ENCODE peak calls at places on chromosome 17, in seven cellular contexts. One of them, this sample, is unnamed.

GRCh38 chr17:17613708-17614114 is 22.2 kb upstream of the PEMT start:
- DNase-seq in amniotic stem cell: peak; percentile 6
- DNase-seq in stromal cell of bone marrow: peak; percentile 56
- DNase-seq in AML-193: peak; percentile 37
- DNase-seq in activated CD8-positive, alpha-beta T cell treated with anti-CD3 and anti-CD28 coated beads, Interleukin-2, amount 10 ng/mL, durations not matched to agents 7 days and 5 days: peak; percentile 71
- DNase-seq in HEK293T: peak; percentile 79
- DNase-seq in stimulated activated CD8-positive, alpha-beta memory T cell treated with anti-CD3 and anti-CD28 coated beads, Interleukin-7, amount 100 ng/mL, for 1 hour: peak; percentile 11
- DNase-seq in this sample: peak; percentile 41

GRCh38 chr17:68011199-68011665 is 15.0 kb upstream of the C17orf58 start:
- DNase-seq in amniotic stem cell: no peak
- DNase-seq in stromal cell of bone marrow: no peak
- DNase-seq in AML-193: peak; percentile 73
- DNase-seq in HEK293T: peak; percentile 67
- DNase-seq in activated CD8-positive, alpha-beta T cell treated with anti-CD3 and anti-CD28 coated beads, Interleukin-2, amount 10 ng/mL, durations not matched to agents 7 days and 5 days: peak; percentile 76
- DNase-seq in stimulated activated CD8-positive, alpha-beta memory T cell treated with anti-CD3 and anti-CD28 coated beads, Interleukin-7, amount 100 ng/mL, for 1 hour: peak; percentile 37
- DNase-seq in this sample: no peak

GRCh38 chr17:77675816-77676799 is 282.4 kb upstream of the TNRC6C start:
- DNase-seq in activated CD8-positive, alpha-beta T cell treated with anti-CD3 and anti-CD28 coated beads, Interleukin-2, amount 10 ng/mL, durations not matched to agents 7 days and 5 days: no peak
- DNase-seq in stromal cell of bone marrow: no peak
- DNase-seq in AML-193: no peak
- DNase-seq in amniotic stem cell: no peak
- DNase-seq in stimulated activated CD8-positive, alpha-beta memory T cell treated with anti-CD3 and anti-CD28 coated beads, Interleukin-7, amount 100 ng/mL, for 1 hour: no peak
- DNase-seq in HEK293T: no peak
- DNase-seq in this sample: no peak

GRCh38 chr17:29567362-29568330 is 809 bp upstream of the ABHD15 start:
- DNase-seq in AML-193: peak; percentile 48
- DNase-seq in activated CD8-positive, alpha-beta T cell treated with anti-CD3 and anti-CD28 coated beads, Interleukin-2, amount 10 ng/mL, durations not matched to agents 7 days and 5 days: peak; percentile 87
- DNase-seq in stimulated activated CD8-positive, alpha-beta memory T cell treated with anti-CD3 and anti-CD28 coated beads, Interleukin-7, amount 100 ng/mL, for 1 hour: peak; percentile 64
- DNase-seq in amniotic stem cell: no peak
- DNase-seq in HEK293T: peak; percentile 50
- DNase-seq in stromal cell of bone marrow: no peak
- DNase-seq in this sample: no peak

GRCh38 chr17:82497483-82498405 is 21.8 kb upstream of the FOXK2 start:
- DNase-seq in stromal cell of bone marrow: no peak
- DNase-seq in amniotic stem cell: no peak
- DNase-seq in HEK293T: peak; percentile 71
- DNase-seq in activated CD8-positive, alpha-beta T cell treated with anti-CD3 and anti-CD28 coated beads, Interleukin-2, amount 10 ng/mL, durations not matched to agents 7 days and 5 days: peak; percentile 58
- DNase-seq in AML-193: peak; percentile 59
- DNase-seq in stimulated activated CD8-positive, alpha-beta memory T cell treated with anti-CD3 and anti-CD28 coated beads, Interleukin-7, amount 100 ng/mL, for 1 hour: no peak
- DNase-seq in this sample: no peak

GRCh38 chr17:46727572-46728348 is 90.7 kb downstream of the WNT3 start:
- DNase-seq in activated CD8-positive, alpha-beta T cell treated with anti-CD3 and anti-CD28 coated beads, Interleukin-2, amount 10 ng/mL, durations not matched to agents 7 days and 5 days: no peak
- DNase-seq in stromal cell of bone marrow: peak; percentile 15
- DNase-seq in AML-193: no peak
- DNase-seq in HEK293T: no peak
- DNase-seq in amniotic stem cell: no peak
- DNase-seq in stimulated activated CD8-positive, alpha-beta memory T cell treated with anti-CD3 and anti-CD28 coated beads, Interleukin-7, amount 100 ng/mL, for 1 hour: no peak
- DNase-seq in this sample: peak; percentile 45

GRCh38 chr17:58335779-58336455 is 7.3 kb upstream of the TSPOAP1 start:
- DNase-seq in activated CD8-positive, alpha-beta T cell treated with anti-CD3 and anti-CD28 coated beads, Interleukin-2, amount 10 ng/mL, durations not matched to agents 7 days and 5 days: peak; percentile 90
- DNase-seq in HEK293T: no peak
- DNase-seq in stimulated activated CD8-positive, alpha-beta memory T cell treated with anti-CD3 and anti-CD28 coated beads, Interleukin-7, amount 100 ng/mL, for 1 hour: no peak
- DNase-seq in AML-193: peak; percentile 94
- DNase-seq in amniotic stem cell: no peak
- DNase-seq in stromal cell of bone marrow: no peak
- DNase-seq in this sample: no peak

GRCh38 chr17:39863918-39864746 is at the start of gene IKZF3:
- DNase-seq in stimulated activated CD8-positive, alpha-beta memory T cell treated with anti-CD3 and anti-CD28 coated beads, Interleukin-7, amount 100 ng/mL, for 1 hour: peak; percentile 53
- DNase-seq in AML-193: no peak
- DNase-seq in activated CD8-positive, alpha-beta T cell treated with anti-CD3 and anti-CD28 coated beads, Interleukin-2, amount 10 ng/mL, durations not matched to agents 7 days and 5 days: peak; percentile 75
- DNase-seq in stromal cell of bone marrow: no peak
- DNase-seq in amniotic stem cell: no peak
- DNase-seq in HEK293T: peak; percentile 37
- DNase-seq in this sample: no peak

GRCh38 chr17:28944862-28945741 is 6.2 kb downstream of the PHF12 start:
- DNase-seq in stromal cell of bone marrow: no peak
- DNase-seq in HEK293T: no peak
- DNase-seq in activated CD8-positive, alpha-beta T cell treated with anti-CD3 and anti-CD28 coated beads, Interleukin-2, amount 10 ng/mL, durations not matched to agents 7 days and 5 days: no peak
- DNase-seq in AML-193: no peak
- DNase-seq in amniotic stem cell: no peak
- DNase-seq in stimulated activated CD8-positive, alpha-beta memory T cell treated with anti-CD3 and anti-CD28 coated beads, Interleukin-7, amount 100 ng/mL, for 1 hour: no peak
- DNase-seq in this sample: no peak

GRCh38 chr17:16273499-16273898 is 56.5 kb downstream of the PIGL start:
- DNase-seq in amniotic stem cell: no peak
- DNase-seq in HEK293T: no peak
- DNase-seq in stimulated activated CD8-positive, alpha-beta memory T cell treated with anti-CD3 and anti-CD28 coated beads, Interleukin-7, amount 100 ng/mL, for 1 hour: no peak
- DNase-seq in stromal cell of bone marrow: no peak
- DNase-seq in AML-193: no peak
- DNase-seq in activated CD8-positive, alpha-beta T cell treated with anti-CD3 and anti-CD28 coated beads, Interleukin-2, amount 10 ng/mL, durations not matched to agents 7 days and 5 days: no peak
- DNase-seq in this sample: no peak

GRCh38 chr17:39737761-39738567 is at the start of gene GRB7:
- DNase-seq in HEK293T: no peak
- DNase-seq in stromal cell of bone marrow: no peak
- DNase-seq in AML-193: no peak
- DNase-seq in amniotic stem cell: no peak
- DNase-seq in stimulated activated CD8-positive, alpha-beta memory T cell treated with anti-CD3 and anti-CD28 coated beads, Interleukin-7, amount 100 ng/mL, for 1 hour: no peak
- DNase-seq in activated CD8-positive, alpha-beta T cell treated with anti-CD3 and anti-CD28 coated beads, Interleukin-2, amount 10 ng/mL, durations not matched to agents 7 days and 5 days: no peak
- DNase-seq in this sample: no peak

GRCh38 chr17:9768381-9768934 is 22.9 kb downstream of the DHRS7C start:
- DNase-seq in HEK293T: peak; percentile 50
- DNase-seq in AML-193: peak; percentile 4
- DNase-seq in activated CD8-positive, alpha-beta T cell treated with anti-CD3 and anti-CD28 coated beads, Interleukin-2, amount 10 ng/mL, durations not matched to agents 7 days and 5 days: no peak
- DNase-seq in stimulated activated CD8-positive, alpha-beta memory T cell treated with anti-CD3 and anti-CD28 coated beads, Interleukin-7, amount 100 ng/mL, for 1 hour: no peak
- DNase-seq in stromal cell of bone marrow: peak; percentile 2
- DNase-seq in amniotic stem cell: no peak
- DNase-seq in this sample: no peak

GRCh38 chr17:81160747-81161453 is 4.4 kb upstream of the PVALEF start:
- DNase-seq in activated CD8-positive, alpha-beta T cell treated with anti-CD3 and anti-CD28 coated beads, Interleukin-2, amount 10 ng/mL, durations not matched to agents 7 days and 5 days: no peak
- DNase-seq in amniotic stem cell: no peak
- DNase-seq in stimulated activated CD8-positive, alpha-beta memory T cell treated with anti-CD3 and anti-CD28 coated beads, Interleukin-7, amount 100 ng/mL, for 1 hour: no peak
- DNase-seq in HEK293T: no peak
- DNase-seq in AML-193: no peak
- DNase-seq in stromal cell of bone marrow: no peak
- DNase-seq in this sample: no peak

GRCh38 chr17:58329808-58330543 is 1.4 kb upstream of the TSPOAP1 start:
- DNase-seq in AML-193: peak; percentile 99
- DNase-seq in stimulated activated CD8-positive, alpha-beta memory T cell treated with anti-CD3 and anti-CD28 coated beads, Interleukin-7, amount 100 ng/mL, for 1 hour: no peak
- DNase-seq in HEK293T: no peak
- DNase-seq in stromal cell of bone marrow: no peak
- DNase-seq in amniotic stem cell: no peak
- DNase-seq in activated CD8-positive, alpha-beta T cell treated with anti-CD3 and anti-CD28 coated beads, Interleukin-2, amount 10 ng/mL, durations not matched to agents 7 days and 5 days: peak; percentile 72
- DNase-seq in this sample: no peak

GRCh38 chr17:80694085-80694991 is 149.7 kb downstream of the RPTOR start:
- DNase-seq in stimulated activated CD8-positive, alpha-beta memory T cell treated with anti-CD3 and anti-CD28 coated beads, Interleukin-7, amount 100 ng/mL, for 1 hour: no peak
- DNase-seq in AML-193: no peak
- DNase-seq in HEK293T: no peak
- DNase-seq in activated CD8-positive, alpha-beta T cell treated with anti-CD3 and anti-CD28 coated beads, Interleukin-2, amount 10 ng/mL, durations not matched to agents 7 days and 5 days: no peak
- DNase-seq in amniotic stem cell: no peak
- DNase-seq in stromal cell of bone marrow: no peak
- DNase-seq in this sample: no peak

GRCh38 chr17:13001991-13002615 is 15.7 kb downstream of the ELAC2 start:
- DNase-seq in stimulated activated CD8-positive, alpha-beta memory T cell treated with anti-CD3 and anti-CD28 coated beads, Interleukin-7, amount 100 ng/mL, for 1 hour: no peak
- DNase-seq in amniotic stem cell: no peak
- DNase-seq in stromal cell of bone marrow: no peak
- DNase-seq in activated CD8-positive, alpha-beta T cell treated with anti-CD3 and anti-CD28 coated beads, Interleukin-2, amount 10 ng/mL, durations not matched to agents 7 days and 5 days: no peak
- DNase-seq in AML-193: no peak
- DNase-seq in HEK293T: no peak
- DNase-seq in this sample: no peak

GRCh38 chr17:31560836-31561235 is 169.4 kb downstream of the RAB11FIP4 start:
- DNase-seq in stimulated activated CD8-positive, alpha-beta memory T cell treated with anti-CD3 and anti-CD28 coated beads, Interleukin-7, amount 100 ng/mL, for 1 hour: no peak
- DNase-seq in stromal cell of bone marrow: no peak
- DNase-seq in HEK293T: no peak
- DNase-seq in AML-193: no peak
- DNase-seq in amniotic stem cell: no peak
- DNase-seq in activated CD8-positive, alpha-beta T cell treated with anti-CD3 and anti-CD28 coated beads, Interleukin-2, amount 10 ng/mL, durations not matched to agents 7 days and 5 days: no peak
- DNase-seq in this sample: no peak

GRCh38 chr17:51275381-51275780 is 15.0 kb downstream of the UTP18 start:
- DNase-seq in stimulated activated CD8-positive, alpha-beta memory T cell treated with anti-CD3 and anti-CD28 coated beads, Interleukin-7, amount 100 ng/mL, for 1 hour: no peak
- DNase-seq in stromal cell of bone marrow: peak; percentile 57
- DNase-seq in AML-193: no peak
- DNase-seq in activated CD8-positive, alpha-beta T cell treated with anti-CD3 and anti-CD28 coated beads, Interleukin-2, amount 10 ng/mL, durations not matched to agents 7 days and 5 days: no peak
- DNase-seq in HEK293T: no peak
- DNase-seq in amniotic stem cell: peak; percentile 63
- DNase-seq in this sample: peak; percentile 76

GRCh38 chr17:13931752-13932477 is 137.4 kb upstream of the COX10 start:
- DNase-seq in AML-193: peak; percentile 46
- DNase-seq in stimulated activated CD8-positive, alpha-beta memory T cell treated with anti-CD3 and anti-CD28 coated beads, Interleukin-7, amount 100 ng/mL, for 1 hour: no peak
- DNase-seq in amniotic stem cell: no peak
- DNase-seq in HEK293T: no peak
- DNase-seq in activated CD8-positive, alpha-beta T cell treated with anti-CD3 and anti-CD28 coated beads, Interleukin-2, amount 10 ng/mL, durations not matched to agents 7 days and 5 days: no peak
- DNase-seq in stromal cell of bone marrow: peak; percentile 48
- DNase-seq in this sample: no peak

GRCh38 chr17:39080416-39081179 is 70.8 kb downstream of the PLXDC1 start:
- DNase-seq in AML-193: no peak
- DNase-seq in stimulated activated CD8-positive, alpha-beta memory T cell treated with anti-CD3 and anti-CD28 coated beads, Interleukin-7, amount 100 ng/mL, for 1 hour: no peak
- DNase-seq in activated CD8-positive, alpha-beta T cell treated with anti-CD3 and anti-CD28 coated beads, Interleukin-2, amount 10 ng/mL, durations not matched to agents 7 days and 5 days: no peak
- DNase-seq in HEK293T: no peak
- DNase-seq in amniotic stem cell: no peak
- DNase-seq in stromal cell of bone marrow: peak; percentile 81
- DNase-seq in this sample: no peak

GRCh38 chr17:78808106-78808635 is 26.1 kb upstream of the CYTH1 start:
- DNase-seq in HEK293T: no peak
- DNase-seq in stimulated activated CD8-positive, alpha-beta memory T cell treated with anti-CD3 and anti-CD28 coated beads, Interleukin-7, amount 100 ng/mL, for 1 hour: no peak
- DNase-seq in amniotic stem cell: no peak
- DNase-seq in stromal cell of bone marrow: no peak
- DNase-seq in activated CD8-positive, alpha-beta T cell treated with anti-CD3 and anti-CD28 coated beads, Interleukin-2, amount 10 ng/mL, durations not matched to agents 7 days and 5 days: no peak
- DNase-seq in AML-193: no peak
- DNase-seq in this sample: no peak

GRCh38 chr17:83071966-83072562 is 7.3 kb upstream of the METRNL start:
- DNase-seq in amniotic stem cell: no peak
- DNase-seq in activated CD8-positive, alpha-beta T cell treated with anti-CD3 and anti-CD28 coated beads, Interleukin-2, amount 10 ng/mL, durations not matched to agents 7 days and 5 days: no peak
- DNase-seq in HEK293T: no peak
- DNase-seq in AML-193: peak; percentile 72
- DNase-seq in stimulated activated CD8-positive, alpha-beta memory T cell treated with anti-CD3 and anti-CD28 coated beads, Interleukin-7, amount 100 ng/mL, for 1 hour: no peak
- DNase-seq in stromal cell of bone marrow: no peak
- DNase-seq in this sample: no peak

GRCh38 chr17:14198013-14198412 is 38.6 kb downstream of the CDRT15 start:
- DNase-seq in stromal cell of bone marrow: no peak
- DNase-seq in stimulated activated CD8-positive, alpha-beta memory T cell treated with anti-CD3 and anti-CD28 coated beads, Interleukin-7, amount 100 ng/mL, for 1 hour: no peak
- DNase-seq in HEK293T: no peak
- DNase-seq in amniotic stem cell: no peak
- DNase-seq in activated CD8-positive, alpha-beta T cell treated with anti-CD3 and anti-CD28 coated beads, Interleukin-2, amount 10 ng/mL, durations not matched to agents 7 days and 5 days: no peak
- DNase-seq in AML-193: no peak
- DNase-seq in this sample: no peak

GRCh38 chr17:18139949-18140348 is 31.4 kb downstream of the MYO15A start:
- DNase-seq in stromal cell of bone marrow: no peak
- DNase-seq in activated CD8-positive, alpha-beta T cell treated with anti-CD3 and anti-CD28 coated beads, Interleukin-2, amount 10 ng/mL, durations not matched to agents 7 days and 5 days: no peak
- DNase-seq in amniotic stem cell: no peak
- DNase-seq in HEK293T: no peak
- DNase-seq in stimulated activated CD8-positive, alpha-beta memory T cell treated with anti-CD3 and anti-CD28 coated beads, Interleukin-7, amount 100 ng/mL, for 1 hour: no peak
- DNase-seq in AML-193: no peak
- DNase-seq in this sample: no peak

GRCh38 chr17:78974635-78975591 is 4.8 kb downstream of the LGALS3BP start:
- DNase-seq in activated CD8-positive, alpha-beta T cell treated with anti-CD3 and anti-CD28 coated beads, Interleukin-2, amount 10 ng/mL, durations not matched to agents 7 days and 5 days: no peak
- DNase-seq in AML-193: peak; percentile 65
- DNase-seq in stimulated activated CD8-positive, alpha-beta memory T cell treated with anti-CD3 and anti-CD28 coated beads, Interleukin-7, amount 100 ng/mL, for 1 hour: no peak
- DNase-seq in stromal cell of bone marrow: peak; percentile 80
- DNase-seq in HEK293T: peak; percentile 52
- DNase-seq in amniotic stem cell: no peak
- DNase-seq in this sample: peak; percentile 67

GRCh38 chr17:1039511-1040215 is 42.7 kb downstream of the TIMM22 start:
- DNase-seq in stromal cell of bone marrow: no peak
- DNase-seq in amniotic stem cell: no peak
- DNase-seq in stimulated activated CD8-positive, alpha-beta memory T cell treated with anti-CD3 and anti-CD28 coated beads, Interleukin-7, amount 100 ng/mL, for 1 hour: no peak
- DNase-seq in HEK293T: no peak
- DNase-seq in activated CD8-positive, alpha-beta T cell treated with anti-CD3 and anti-CD28 coated beads, Interleukin-2, amount 10 ng/mL, durations not matched to agents 7 days and 5 days: no peak
- DNase-seq in AML-193: no peak
- DNase-seq in this sample: no peak

GRCh38 chr17:48544356-48545021 is 420 bp downstream of the HOXB2 start:
- DNase-seq in AML-193: no peak
- DNase-seq in stimulated activated CD8-positive, alpha-beta memory T cell treated with anti-CD3 and anti-CD28 coated beads, Interleukin-7, amount 100 ng/mL, for 1 hour: no peak
- DNase-seq in HEK293T: peak; percentile 70
- DNase-seq in activated CD8-positive, alpha-beta T cell treated with anti-CD3 and anti-CD28 coated beads, Interleukin-2, amount 10 ng/mL, durations not matched to agents 7 days and 5 days: peak; percentile 56
- DNase-seq in stromal cell of bone marrow: peak; percentile 79
- DNase-seq in amniotic stem cell: no peak
- DNase-seq in this sample: no peak

GRCh38 chr17:27481327-27481726 is 25.1 kb downstream of the KSR1 start:
- DNase-seq in stimulated activated CD8-positive, alpha-beta memory T cell treated with anti-CD3 and anti-CD28 coated beads, Interleukin-7, amount 100 ng/mL, for 1 hour: peak; percentile 18
- DNase-seq in stromal cell of bone marrow: no peak
- DNase-seq in activated CD8-positive, alpha-beta T cell treated with anti-CD3 and anti-CD28 coated beads, Interleukin-2, amount 10 ng/mL, durations not matched to agents 7 days and 5 days: peak; percentile 86
- DNase-seq in HEK293T: no peak
- DNase-seq in amniotic stem cell: no peak
- DNase-seq in AML-193: no peak
- DNase-seq in this sample: no peak

GRCh38 chr17:48244814-48245213 is 137.2 kb downstream of the SNX11 start:
- DNase-seq in HEK293T: no peak
- DNase-seq in activated CD8-positive, alpha-beta T cell treated with anti-CD3 and anti-CD28 coated beads, Interleukin-2, amount 10 ng/mL, durations not matched to agents 7 days and 5 days: no peak
- DNase-seq in stromal cell of bone marrow: no peak
- DNase-seq in stimulated activated CD8-positive, alpha-beta memory T cell treated with anti-CD3 and anti-CD28 coated beads, Interleukin-7, amount 100 ng/mL, for 1 hour: no peak
- DNase-seq in amniotic stem cell: no peak
- DNase-seq in AML-193: no peak
- DNase-seq in this sample: no peak

GRCh38 chr17:57295526-57296023 is 39.3 kb downstream of the MSI2 start:
- DNase-seq in amniotic stem cell: no peak
- DNase-seq in HEK293T: no peak
- DNase-seq in AML-193: no peak
- DNase-seq in activated CD8-positive, alpha-beta T cell treated with anti-CD3 and anti-CD28 coated beads, Interleukin-2, amount 10 ng/mL, durations not matched to agents 7 days and 5 days: no peak
- DNase-seq in stimulated activated CD8-positive, alpha-beta memory T cell treated with anti-CD3 and anti-CD28 coated beads, Interleukin-7, amount 100 ng/mL, for 1 hour: no peak
- DNase-seq in stromal cell of bone marrow: no peak
- DNase-seq in this sample: no peak

GRCh38 chr17:34519286-34519685 is 60.1 kb upstream of the TMEM132E start:
- DNase-seq in stromal cell of bone marrow: no peak
- DNase-seq in stimulated activated CD8-positive, alpha-beta memory T cell treated with anti-CD3 and anti-CD28 coated beads, Interleukin-7, amount 100 ng/mL, for 1 hour: no peak
- DNase-seq in amniotic stem cell: no peak
- DNase-seq in activated CD8-positive, alpha-beta T cell treated with anti-CD3 and anti-CD28 coated beads, Interleukin-2, amount 10 ng/mL, durations not matched to agents 7 days and 5 days: peak; percentile 27
- DNase-seq in AML-193: no peak
- DNase-seq in HEK293T: peak; percentile 29
- DNase-seq in this sample: no peak

GRCh38 chr17:83116783-83117555 is 37.6 kb downstream of the METRNL start:
- DNase-seq in activated CD8-positive, alpha-beta T cell treated with anti-CD3 and anti-CD28 coated beads, Interleukin-2, amount 10 ng/mL, durations not matched to agents 7 days and 5 days: no peak
- DNase-seq in amniotic stem cell: no peak
- DNase-seq in stimulated activated CD8-positive, alpha-beta memory T cell treated with anti-CD3 and anti-CD28 coated beads, Interleukin-7, amount 100 ng/mL, for 1 hour: no peak
- DNase-seq in stromal cell of bone marrow: no peak
- DNase-seq in AML-193: no peak
- DNase-seq in HEK293T: no peak
- DNase-seq in this sample: no peak

GRCh38 chr17:40605301-40605700 is 40.0 kb upstream of the CCR7 start:
- DNase-seq in amniotic stem cell: no peak
- DNase-seq in stromal cell of bone marrow: no peak
- DNase-seq in stimulated activated CD8-positive, alpha-beta memory T cell treated with anti-CD3 and anti-CD28 coated beads, Interleukin-7, amount 100 ng/mL, for 1 hour: peak; percentile 28
- DNase-seq in AML-193: no peak
- DNase-seq in HEK293T: no peak
- DNase-seq in activated CD8-positive, alpha-beta T cell treated with anti-CD3 and anti-CD28 coated beads, Interleukin-2, amount 10 ng/mL, durations not matched to agents 7 days and 5 days: peak; percentile 78
- DNase-seq in this sample: no peak

GRCh38 chr17:5583426-5584382 is 605 bp downstream of the NLRP1 start:
- DNase-seq in HEK293T: no peak
- DNase-seq in stromal cell of bone marrow: peak; percentile 31
- DNase-seq in AML-193: no peak
- DNase-seq in activated CD8-positive, alpha-beta T cell treated with anti-CD3 and anti-CD28 coated beads, Interleukin-2, amount 10 ng/mL, durations not matched to agents 7 days and 5 days: peak; percentile 34
- DNase-seq in stimulated activated CD8-positive, alpha-beta memory T cell treated with anti-CD3 and anti-CD28 coated beads, Interleukin-7, amount 100 ng/mL, for 1 hour: no peak
- DNase-seq in amniotic stem cell: no peak
- DNase-seq in this sample: no peak

GRCh38 chr17:37069087-37069486 is 120.3 kb downstream of the AATF start:
- DNase-seq in stimulated activated CD8-positive, alpha-beta memory T cell treated with anti-CD3 and anti-CD28 coated beads, Interleukin-7, amount 100 ng/mL, for 1 hour: no peak
- DNase-seq in HEK293T: no peak
- DNase-seq in activated CD8-positive, alpha-beta T cell treated with anti-CD3 and anti-CD28 coated beads, Interleukin-2, amount 10 ng/mL, durations not matched to agents 7 days and 5 days: no peak
- DNase-seq in AML-193: no peak
- DNase-seq in amniotic stem cell: no peak
- DNase-seq in stromal cell of bone marrow: no peak
- DNase-seq in this sample: no peak

GRCh38 chr17:2181206-2181983 is 122.2 kb downstream of the SMG6 start:
- DNase-seq in amniotic stem cell: peak; percentile 86
- DNase-seq in stimulated activated CD8-positive, alpha-beta memory T cell treated with anti-CD3 and anti-CD28 coated beads, Interleukin-7, amount 100 ng/mL, for 1 hour: no peak
- DNase-seq in AML-193: no peak
- DNase-seq in HEK293T: no peak
- DNase-seq in activated CD8-positive, alpha-beta T cell treated with anti-CD3 and anti-CD28 coated beads, Interleukin-2, amount 10 ng/mL, durations not matched to agents 7 days and 5 days: no peak
- DNase-seq in stromal cell of bone marrow: peak; percentile 98
- DNase-seq in this sample: peak; percentile 82

GRCh38 chr17:40224707-40225092 is 5.6 kb downstream of the WIPF2 start:
- DNase-seq in HEK293T: no peak
- DNase-seq in amniotic stem cell: no peak
- DNase-seq in stromal cell of bone marrow: peak; percentile 83
- DNase-seq in stimulated activated CD8-positive, alpha-beta memory T cell treated with anti-CD3 and anti-CD28 coated beads, Interleukin-7, amount 100 ng/mL, for 1 hour: no peak
- DNase-seq in activated CD8-positive, alpha-beta T cell treated with anti-CD3 and anti-CD28 coated beads, Interleukin-2, amount 10 ng/mL, durations not matched to agents 7 days and 5 days: no peak
- DNase-seq in AML-193: no peak
- DNase-seq in this sample: no peak

GRCh38 chr17:80998388-80999223 is 7.0 kb downstream of the CHMP6 start:
- DNase-seq in activated CD8-positive, alpha-beta T cell treated with anti-CD3 and anti-CD28 coated beads, Interleukin-2, amount 10 ng/mL, durations not matched to agents 7 days and 5 days: no peak
- DNase-seq in stimulated activated CD8-positive, alpha-beta memory T cell treated with anti-CD3 and anti-CD28 coated beads, Interleukin-7, amount 100 ng/mL, for 1 hour: no peak
- DNase-seq in AML-193: no peak
- DNase-seq in stromal cell of bone marrow: no peak
- DNase-seq in amniotic stem cell: no peak
- DNase-seq in HEK293T: no peak
- DNase-seq in this sample: no peak